ENCODE peak calls at places on chromosomes 13 and 19, in five cellular contexts. One of them, this sample, is unnamed.

GRCh38 chr13:26888632-26889031 is 128.0 kb upstream of the GPR12 start:
- DNase-seq in activated T-helper 1 cell treated with Interleukin-2 at 50 U/mL for 16 hours: no peak
- DNase-seq in posterior cingulate gyrus: no peak
- DNase-seq in dermis blood vessel endothelial cell: no peak
- DNase-seq in iris pigment epithelial cell: no peak
- DNase-seq in this sample: no peak

GRCh38 chr19:49559928-49560327 is 20.4 kb downstream of the NOSIP start:
- DNase-seq in iris pigment epithelial cell: no peak
- DNase-seq in dermis blood vessel endothelial cell: no peak
- DNase-seq in activated T-helper 1 cell treated with Interleukin-2 at 50 U/mL for 16 hours: no peak
- DNase-seq in posterior cingulate gyrus: no peak
- DNase-seq in this sample: no peak

GRCh38 chr13:57877596-57877995 is 246.1 kb downstream of the PCDH17 start:
- DNase-seq in iris pigment epithelial cell: no peak
- DNase-seq in activated T-helper 1 cell treated with Interleukin-2 at 50 U/mL for 16 hours: no peak
- DNase-seq in dermis blood vessel endothelial cell: no peak
- DNase-seq in posterior cingulate gyrus: no peak
- DNase-seq in this sample: no peak

GRCh38 chr19:39845621-39846175 is 481 bp downstream of the FBL start:
- DNase-seq in posterior cingulate gyrus: no peak
- DNase-seq in dermis blood vessel endothelial cell: peak; percentile 44
- DNase-seq in activated T-helper 1 cell treated with Interleukin-2 at 50 U/mL for 16 hours: no peak
- DNase-seq in iris pigment epithelial cell: no peak
- DNase-seq in this sample: no peak

GRCh38 chr19:33306853-33307792 is 4.8 kb upstream of the CEBPA start:
- DNase-seq in posterior cingulate gyrus: no peak
- DNase-seq in activated T-helper 1 cell treated with Interleukin-2 at 50 U/mL for 16 hours: no peak
- DNase-seq in dermis blood vessel endothelial cell: no peak
- DNase-seq in iris pigment epithelial cell: no peak
- DNase-seq in this sample: peak; percentile 14

GRCh38 chr13:30408319-30409101 is 13.8 kb upstream of the UBE2L5 start:
- DNase-seq in dermis blood vessel endothelial cell: peak; percentile 95
- DNase-seq in iris pigment epithelial cell: peak; percentile 87
- DNase-seq in posterior cingulate gyrus: peak; percentile 81
- DNase-seq in activated T-helper 1 cell treated with Interleukin-2 at 50 U/mL for 16 hours: peak; percentile 82
- DNase-seq in this sample: peak; percentile 88

GRCh38 chr13:66491241-66491640 is 738.9 kb downstream of the PCDH9 start:
- DNase-seq in posterior cingulate gyrus: no peak
- DNase-seq in activated T-helper 1 cell treated with Interleukin-2 at 50 U/mL for 16 hours: no peak
- DNase-seq in dermis blood vessel endothelial cell: no peak
- DNase-seq in iris pigment epithelial cell: no peak
- DNase-seq in this sample: no peak

GRCh38 chr19:5333581-5334365 is 6.8 kb downstream of the PTPRS start:
- DNase-seq in activated T-helper 1 cell treated with Interleukin-2 at 50 U/mL for 16 hours: no peak
- DNase-seq in posterior cingulate gyrus: no peak
- DNase-seq in dermis blood vessel endothelial cell: no peak
- DNase-seq in iris pigment epithelial cell: no peak
- DNase-seq in this sample: no peak

GRCh38 chr13:52737900-52738299 is 1.7 kb downstream of the CNMD start:
- DNase-seq in dermis blood vessel endothelial cell: no peak
- DNase-seq in posterior cingulate gyrus: no peak
- DNase-seq in iris pigment epithelial cell: no peak
- DNase-seq in activated T-helper 1 cell treated with Interleukin-2 at 50 U/mL for 16 hours: no peak
- DNase-seq in this sample: no peak

GRCh38 chr19:6925801-6926751 is 38.7 kb downstream of the ADGRE1 start:
- DNase-seq in dermis blood vessel endothelial cell: peak; percentile 17
- DNase-seq in activated T-helper 1 cell treated with Interleukin-2 at 50 U/mL for 16 hours: no peak
- DNase-seq in iris pigment epithelial cell: peak; percentile 9
- DNase-seq in posterior cingulate gyrus: no peak
- DNase-seq in this sample: no peak

GRCh38 chr13:29861694-29862110 is 11.3 kb upstream of the UBL3 start:
- DNase-seq in posterior cingulate gyrus: no peak
- DNase-seq in dermis blood vessel endothelial cell: no peak
- DNase-seq in iris pigment epithelial cell: peak; percentile 80
- DNase-seq in activated T-helper 1 cell treated with Interleukin-2 at 50 U/mL for 16 hours: no peak
- DNase-seq in this sample: no peak

GRCh38 chr13:41145136-41145908 is 12.7 kb upstream of the KBTBD6 start:
- DNase-seq in dermis blood vessel endothelial cell: no peak
- DNase-seq in posterior cingulate gyrus: no peak
- DNase-seq in activated T-helper 1 cell treated with Interleukin-2 at 50 U/mL for 16 hours: no peak
- DNase-seq in iris pigment epithelial cell: peak; percentile 73
- DNase-seq in this sample: no peak